ENCODE peak calls at places on chromosomes 11 and 22, in ten cellular contexts. A is stomach, Y is B cell, S is HCT116, R is upper lobe of right lung, J is endodermal cell, D is A673, C is HFFc6, Q is uterus, G is lung. V is an unnamed sample.

GRCh38 chr11:8773916-8774537 is 91.4 kb downstream of the RPL27A start:
- DNase-seq in A (no peak), Y (no peak), S (no peak), R (no peak), J (peak; percentile 38), D (no peak), C (no peak), Q (no peak), G (no peak), V (peak; percentile 63)

GRCh38 chr22:33909075-33909458 is 11.2 kb downstream of the LARGE1 start:
- DNase-seq in A (no peak), Y (no peak), S (no peak), R (no peak), J (no peak), D (no peak), C (peak; percentile 21), Q (peak; percentile 48), G (no peak), V (no peak)

GRCh38 chr11:134439181-134439580 is 27.1 kb upstream of the B3GAT1 start:
- DNase-seq in A (no peak), Y (no peak), S (no peak), R (no peak), J (no peak), D (no peak), C (no peak), Q (no peak), G (no peak), V (no peak)

GRCh38 chr22:24120029-24120428 is 61.3 kb upstream of the SUSD2 start:
- DNase-seq in A (no peak), Y (no peak), S (no peak), R (no peak), J (no peak), D (no peak), C (no peak), Q (no peak), G (no peak), V (no peak)

GRCh38 chr11:126628790-126629621 is 273.5 kb downstream of the ST3GAL4 start:
- DNase-seq in A (no peak), Y (no peak), S (no peak), R (no peak), J (peak; percentile 59), D (peak; percentile 91), C (peak; percentile 83), Q (no peak), G (no peak), V (no peak)

GRCh38 chr11:77278595-77279506 is 22.6 kb downstream of the GDPD4 start:
- DNase-seq in A (no peak), Y (no peak), S (no peak), R (no peak), J (no peak), D (no peak), C (peak; percentile 46), Q (no peak), G (no peak), V (no peak)

GRCh38 chr11:10778217-10778970 is 27.3 kb downstream of the CTR9 start:
- DNase-seq in A (no peak), Y (no peak), S (no peak), R (no peak), J (no peak), D (no peak), C (peak; percentile 88), Q (peak; percentile 64), G (no peak), V (no peak)

GRCh38 chr11:111815489-111815888 is 49.3 kb upstream of the PPP2R1B start:
- DNase-seq in A (no peak), Y (no peak), S (no peak), R (no peak), J (no peak), D (no peak), C (peak; percentile 40), Q (no peak), G (no peak), V (no peak)

GRCh38 chr11:65150513-65151271 is 16.4 kb upstream of the SYVN1 start:
- DNase-seq in A (peak; percentile 86), Y (no peak), S (peak; percentile 90), R (peak; percentile 93), J (peak; percentile 66), D (peak; percentile 80), C (peak; percentile 95), Q (peak; percentile 73), G (peak; percentile 89), V (peak; percentile 39)

GRCh38 chr11:108562746-108563581 is 30.6 kb downstream of the EXPH5 start:
- DNase-seq in A (no peak), Y (no peak), S (no peak), R (no peak), J (no peak), D (no peak), C (no peak), Q (no peak), G (no peak), V (no peak)

GRCh38 chr11:11985016-11985715 is 23.3 kb downstream of the DKK3 start:
- DNase-seq in A (peak; percentile 15), Y (no peak), S (no peak), R (peak; percentile 48), J (peak; percentile 46), D (no peak), C (peak; percentile 86), Q (no peak), G (no peak), V (no peak)

GRCh38 chr22:28674121-28674563 is 5.5 kb downstream of the TTC28 start:
- DNase-seq in A (no peak), Y (peak; percentile 56), S (no peak), R (no peak), J (no peak), D (no peak), C (peak; percentile 11), Q (no peak), G (no peak), V (peak; percentile 61)

GRCh38 chr11:70669281-70669680 is 271.0 kb downstream of the CTTN start:
- DNase-seq in A (no peak), Y (no peak), S (no peak), R (no peak), J (no peak), D (no peak), C (no peak), Q (no peak), G (no peak), V (no peak)

GRCh38 chr11:31887180-31887579 is 76.1 kb upstream of the PAX6 start:
- DNase-seq in A (no peak), Y (no peak), S (peak; percentile 18), R (no peak), J (peak; percentile 90), D (peak; percentile 72), C (no peak), Q (no peak), G (no peak), V (no peak)

GRCh38 chr22:17566776-17567175 is 3.5 kb downstream of the SLC25A18 start:
- DNase-seq in A (no peak), Y (no peak), S (no peak), R (no peak), J (no peak), D (no peak), C (no peak), Q (no peak), G (no peak), V (no peak)

GRCh38 chr22:17569971-17570511 is 6.7 kb downstream of the SLC25A18 start:
- DNase-seq in A (no peak), Y (no peak), S (no peak), R (no peak), J (peak; percentile 75), D (peak; percentile 15), C (no peak), Q (peak; percentile 32), G (no peak), V (no peak)

GRCh38 chr22:17563936-17564391 is 666 bp downstream of the SLC25A18 start:
- DNase-seq in A (no peak), Y (no peak), S (no peak), R (no peak), J (no peak), D (peak; percentile 25), C (peak; percentile 53), Q (peak; percentile 65), G (no peak), V (no peak)

GRCh38 chr22:17562906-17563870 is at the start of gene SLC25A18:
- DNase-seq in A (no peak), Y (no peak), S (no peak), R (no peak), J (peak; percentile 72), D (no peak), C (no peak), Q (peak; percentile 66), G (no peak), V (no peak)

DNA sequence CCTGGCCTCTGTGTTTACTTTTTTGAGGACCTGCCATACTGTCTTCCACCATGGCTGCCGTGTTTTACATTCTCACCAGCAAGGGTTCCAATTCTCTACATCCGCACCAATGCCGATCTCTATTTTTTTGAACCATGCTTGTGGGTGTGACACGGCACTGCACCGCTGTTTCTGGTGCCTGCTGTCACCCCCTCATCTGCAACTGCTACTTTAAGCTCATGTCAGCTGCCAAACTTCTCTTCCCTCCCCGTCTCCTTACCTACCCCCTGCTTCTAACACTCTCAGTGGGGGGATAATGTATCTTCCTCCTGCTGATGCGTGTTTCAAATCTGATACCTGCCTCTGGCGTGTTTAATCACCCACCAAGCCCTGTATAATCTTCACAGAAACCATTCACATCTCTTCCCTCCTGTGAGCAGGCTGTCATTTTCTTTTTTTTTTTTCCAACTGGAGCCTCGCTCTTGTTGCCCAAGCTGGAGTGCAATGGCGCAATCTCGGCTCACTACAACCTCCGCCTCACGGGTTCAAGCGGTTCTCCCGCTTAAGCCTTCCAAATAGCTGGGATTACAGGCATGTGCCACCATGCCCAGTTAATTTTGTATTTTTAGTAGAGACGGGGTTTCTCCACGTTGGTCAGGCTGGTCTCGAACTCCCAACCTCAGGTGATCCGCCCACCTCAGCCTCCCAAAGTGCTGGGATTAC is 2.8 kb downstream of the SLC25A18 start:
- DNase-seq in A (no peak), Y (no peak), S (no peak), R (no peak), J (no peak), D (no peak), C (no peak), Q (no peak), G (no peak), V (no peak)
- TF ChIP-seq CTCF in A (no peak), Y (no peak), S (no peak), R (no peak), J (no peak), D (no peak), C (no peak), Q (no peak), G (no peak), V (no peak)

GRCh38 chr22:22422629-22423112 is 85.9 kb downstream of the ZNF280B start:
- DNase-seq in A (peak; percentile 65), Y (peak; percentile 77), S (peak; percentile 56), R (peak; percentile 74), J (peak; percentile 90), D (peak; percentile 71), C (peak; percentile 28), Q (no peak), G (peak; percentile 46), V (peak; percentile 80)
- TF ChIP-seq CTCF in A (peak; percentile 67), Y (peak; percentile 92), S (peak; percentile 35), R (peak; percentile 72), J (peak; percentile 94), D (peak; percentile 94), C (peak; percentile 91), Q (peak; percentile 18), G (peak; percentile 29), V (no peak)

GRCh38 chr22:37896939-37897338 is 9.2 kb upstream of the MICALL1 start:
- DNase-seq in A (no peak), Y (no peak), S (no peak), R (no peak), J (no peak), D (no peak), C (no peak), Q (no peak), G (no peak), V (no peak)
- TF ChIP-seq CTCF in A (no peak), Y (no peak), S (no peak), R (no peak), J (no peak), D (no peak), C (no peak), Q (no peak), G (no peak), V (no peak)

GRCh38 chr22:37610480-37611148 is 2.0 kb downstream of the GGA1 start:
- DNase-seq in A (no peak), Y (no peak), S (no peak), R (peak; percentile 80), J (no peak), D (no peak), C (no peak), Q (no peak), G (no peak), V (no peak)
- TF ChIP-seq CTCF in A (no peak), Y (no peak), S (no peak), R (no peak), J (no peak), D (no peak), C (no peak), Q (no peak), G (no peak), V (no peak)